ENCODE peak calls at places on chromosomes 11 and 22, in nine cellular contexts. X is HCEC 1CT, Z is tibial artery, N is HTR-8/SVneo, S is NCI-H2029, O is AG08396, B is HFFc6, U is GM20000, D is AG09319. E is an unnamed sample.

GRCh38 chr11:64356498-64357411 is 2.2 kb upstream of the RPS6KA4 start:
- DNase-seq in N (no peak), X (peak; percentile 31), D (no peak), S (no peak), U (peak; percentile 55), O (no peak), B (peak; percentile 53), Z (no peak), E (peak; percentile 85)

GRCh38 chr11:33936745-33937612 is 45.1 kb upstream of the LMO2 start:
- DNase-seq in D (no peak), Z (peak; percentile 88), B (peak; percentile 4), S (no peak), O (peak; percentile 27), N (no peak), X (no peak), U (no peak), E (no peak)

GRCh38 chr11:16605440-16605970 is 132.9 kb upstream of the C11orf58 start:
- DNase-seq in B (no peak), N (no peak), S (no peak), X (no peak), O (peak; percentile 36), D (no peak), U (peak; percentile 36), Z (peak; percentile 70), E (peak; percentile 24)

GRCh38 chr11:117391181-117391580 is 63.5 kb downstream of the CEP164 start:
- DNase-seq in U (no peak), X (no peak), B (no peak), D (no peak), O (no peak), S (no peak), N (no peak), Z (peak; percentile 25), E (no peak)

GRCh38 chr11:111452817-111453607 is 59.2 kb downstream of the BTG4 start:
- DNase-seq in B (no peak), O (no peak), N (no peak), U (no peak), D (no peak), S (no peak), Z (no peak), X (no peak), E (no peak)

GRCh38 chr22:24819941-24820461 is 14.0 kb downstream of the SGSM1 start:
- DNase-seq in U (no peak), N (no peak), D (no peak), S (peak; percentile 71), Z (peak; percentile 82), X (no peak), B (no peak), O (no peak), E (no peak)

GRCh38 chr22:19109198-19110063 is 12.8 kb downstream of the DGCR2 start:
- DNase-seq in X (peak; percentile 44), S (no peak), U (peak; percentile 62), Z (peak; percentile 66), N (no peak), B (no peak), O (no peak), D (peak; percentile 49), E (no peak)

GRCh38 chr22:48947636-48948035 is 880.0 kb downstream of the BRD1 start:
- DNase-seq in S (no peak), U (no peak), Z (peak; percentile 16), D (no peak), O (no peak), N (no peak), X (no peak), B (no peak), E (no peak)

GRCh38 chr11:128515086-128515485 is 72.3 kb downstream of the ETS1 start:
- DNase-seq in U (no peak), O (no peak), X (no peak), B (no peak), Z (no peak), D (no peak), N (no peak), S (no peak), E (no peak)

GRCh38 chr11:119375629-119376196 is 5.8 kb downstream of the USP2 start:
- DNase-seq in N (no peak), O (peak; percentile 76), U (no peak), B (peak; percentile 77), X (peak; percentile 88), D (no peak), S (no peak), Z (peak; percentile 96), E (no peak)

GRCh38 chr11:132402056-132402684 is 1031.8 kb downstream of the NTM start:
- DNase-seq in D (peak; percentile 16), O (peak; percentile 30), X (no peak), S (no peak), U (peak; percentile 64), Z (no peak), B (peak; percentile 47), N (no peak), E (peak; percentile 45)

GRCh38 chr11:10443152-10443551 is 11.9 kb upstream of the AMPD3 start:
- DNase-seq in U (no peak), N (no peak), X (no peak), S (no peak), Z (no peak), D (no peak), B (no peak), O (no peak), E (no peak)

GRCh38 chr11:43987384-43988039 is 45.1 kb downstream of the C11orf96 start:
- DNase-seq in B (peak; percentile 33), N (no peak), D (peak; percentile 76), O (peak; percentile 60), S (no peak), X (peak; percentile 70), Z (peak; percentile 97), U (no peak), E (no peak)

GRCh38 chr11:8717876-8718753 is 35.5 kb downstream of the RPL27A start:
- DNase-seq in N (peak; percentile 79), X (peak; percentile 86), O (peak; percentile 85), U (peak; percentile 58), S (no peak), D (peak; percentile 90), Z (peak; percentile 86), B (peak; percentile 87), E (no peak)

GRCh38 chr22:47600791-47601400 is 838.4 kb downstream of the TBC1D22A start:
- DNase-seq in S (no peak), O (no peak), X (no peak), B (no peak), U (no peak), D (no peak), Z (no peak), N (no peak), E (no peak)

GRCh38 chr11:70073881-70074371 is 4.2 kb upstream of the ANO1 start:
- DNase-seq in O (peak; percentile 54), X (no peak), U (peak; percentile 73), N (no peak), Z (peak; percentile 71), D (no peak), S (no peak), B (no peak), E (no peak)

GRCh38 chr11:75173336-75173735 is 22.4 kb downstream of the SLCO2B1 start:
- DNase-seq in Z (no peak), B (no peak), O (no peak), D (no peak), S (no peak), U (no peak), N (no peak), X (no peak), E (no peak)

GRCh38 chr11:8261921-8262551 is 1.6 kb downstream of the LMO1 start:
- DNase-seq in O (no peak), S (no peak), N (no peak), D (no peak), U (no peak), B (no peak), X (no peak), Z (peak; percentile 33), E (no peak)

GRCh38 chr11:95703059-95703458 is 86.5 kb downstream of the FAM76B start:
- DNase-seq in U (peak; percentile 25), Z (no peak), N (no peak), S (no peak), D (no peak), O (no peak), X (no peak), B (no peak), E (no peak)

GRCh38 chr11:86069408-86070086 is 663 bp upstream of the PICALM start:
- DNase-seq in S (peak; percentile 77), Z (no peak), D (peak; percentile 73), O (peak; percentile 74), N (peak; percentile 76), X (peak; percentile 96), B (peak; percentile 98), U (peak; percentile 49), E (no peak)

GRCh38 chr11:20374746-20375305 is 11.3 kb downstream of the HTATIP2 start:
- DNase-seq in B (no peak), S (no peak), U (no peak), N (no peak), X (no peak), Z (no peak), D (no peak), O (no peak), E (no peak)

GRCh38 chr22:28907311-28908008 is 24.1 kb downstream of the ZNRF3 start:
- DNase-seq in X (no peak), O (no peak), S (no peak), D (no peak), Z (no peak), N (no peak), B (no peak), U (peak; percentile 50), E (peak; percentile 59)

GRCh38 chr22:37750596-37751162 is 53.8 kb downstream of the TRIOBP start:
- DNase-seq in B (no peak), S (peak; percentile 57), N (no peak), D (no peak), Z (no peak), X (no peak), O (no peak), U (no peak), E (no peak)

GRCh38 chr11:62799486-62799885 is 5.8 kb downstream of the NXF1 start:
- DNase-seq in D (no peak), O (no peak), U (no peak), S (no peak), X (no peak), B (no peak), N (no peak), Z (no peak), E (no peak)

GRCh38 chr11:94785509-94785908 is 17.4 kb downstream of the AMOTL1 start:
- DNase-seq in D (no peak), O (no peak), U (no peak), Z (no peak), X (no peak), S (no peak), B (no peak), N (no peak), E (peak; percentile 54)

GRCh38 chr22:46038516-46039430 is 61.8 kb upstream of the WNT7B start:
- DNase-seq in X (no peak), S (no peak), D (no peak), Z (peak; percentile 62), U (no peak), O (no peak), N (no peak), B (no peak), E (no peak)

GRCh38 chr11:17386331-17387084 is 2.0 kb downstream of the KCNJ11 start:
- DNase-seq in S (peak; percentile 29), Z (peak; percentile 87), D (no peak), O (peak; percentile 70), U (peak; percentile 70), N (peak; percentile 33), B (peak; percentile 20), X (peak; percentile 31), E (peak; percentile 74)

GRCh38 chr11:131109256-131109655 is 193.0 kb upstream of the SNX19 start:
- DNase-seq in N (no peak), O (peak; percentile 62), U (no peak), D (no peak), Z (no peak), S (no peak), B (peak; percentile 71), X (peak; percentile 85), E (no peak)

GRCh38 chr22:33565580-33565995 is 354.7 kb downstream of the LARGE1 start:
- DNase-seq in Z (no peak), O (no peak), X (no peak), N (no peak), S (peak; percentile 96), U (no peak), D (no peak), B (no peak), E (no peak)

GRCh38 chr11:5266609-5267008 is 3.1 kb downstream of the HBE1 start:
- DNase-seq in B (no peak), D (no peak), S (no peak), Z (no peak), U (no peak), X (no peak), O (no peak), N (no peak), E (no peak)

GRCh38 chr11:26105762-26106423 is 226.0 kb upstream of the ANO3 start:
- DNase-seq in N (no peak), B (no peak), X (no peak), U (no peak), Z (no peak), O (no peak), S (no peak), D (no peak), E (no peak)

E was measured in glutamatergic neuron.